ENCODE peak calls at places on chromosomes 2 and 18, in five cellular contexts. One of them, this sample, is unnamed.
A peak's percentile ranks its signal among the peaks of the same experiment; 100 is the strongest.

GRCh38 chr2:133365117-133365516 is 203.1 kb downstream of the NCKAP5 start:
- DNase-seq in GM23248: peak; percentile 30
- DNase-seq in stomach: no peak
- DNase-seq in HS-5: no peak
- DNase-seq in suprapubic skin: no peak
- DNase-seq in this sample: no peak

GRCh38 chr2:222410534-222410933 is 13.8 kb upstream of the SGPP2 start:
- DNase-seq in stomach: no peak
- DNase-seq in suprapubic skin: no peak
- DNase-seq in GM23248: no peak
- DNase-seq in HS-5: no peak
- DNase-seq in this sample: no peak

GRCh38 chr2:74935883-74936483 is 22.5 kb upstream of the POLE4 start:
- DNase-seq in suprapubic skin: no peak
- DNase-seq in stomach: no peak
- DNase-seq in GM23248: peak; percentile 15
- DNase-seq in HS-5: no peak
- DNase-seq in this sample: no peak

GRCh38 chr18:25052426-25052825 is 299.5 kb downstream of the ZNF521 start:
- DNase-seq in suprapubic skin: no peak
- DNase-seq in GM23248: no peak
- DNase-seq in HS-5: no peak
- DNase-seq in stomach: no peak
- DNase-seq in this sample: no peak

GRCh38 chr2:113806217-113806913 is 49.9 kb upstream of the SLC35F5 start:
- DNase-seq in GM23248: no peak
- DNase-seq in stomach: no peak
- DNase-seq in HS-5: no peak
- DNase-seq in suprapubic skin: no peak
- DNase-seq in this sample: no peak

GRCh38 chr2:39787123-39787522 is 8.1 kb upstream of the THUMPD2 start:
- DNase-seq in suprapubic skin: no peak
- DNase-seq in GM23248: no peak
- DNase-seq in HS-5: no peak
- DNase-seq in stomach: no peak
- DNase-seq in this sample: no peak

GRCh38 chr2:120177011-120177621 is 46.1 kb downstream of the TMEM185B start:
- DNase-seq in GM23248: no peak
- DNase-seq in stomach: peak; percentile 47
- DNase-seq in suprapubic skin: no peak
- DNase-seq in HS-5: no peak
- DNase-seq in this sample: peak; percentile 74

GRCh38 chr18:33146009-33146408 is 294.5 kb downstream of the CCDC178 start:
- DNase-seq in stomach: no peak
- DNase-seq in HS-5: no peak
- DNase-seq in suprapubic skin: no peak
- DNase-seq in GM23248: no peak
- DNase-seq in this sample: no peak

GRCh38 chr18:67545681-67546080 is 29.2 kb upstream of the DSEL start:
- DNase-seq in HS-5: no peak
- DNase-seq in GM23248: no peak
- DNase-seq in stomach: no peak
- DNase-seq in suprapubic skin: no peak
- DNase-seq in this sample: no peak

GRCh38 chr18:12599543-12599942 is 58.4 kb downstream of the SPIRE1 start:
- DNase-seq in HS-5: no peak
- DNase-seq in GM23248: peak; percentile 13
- DNase-seq in stomach: no peak
- DNase-seq in suprapubic skin: no peak
- DNase-seq in this sample: no peak

GRCh38 chr18:42611134-42611533 is 504.4 kb downstream of the RIT2 start:
- DNase-seq in stomach: no peak
- DNase-seq in suprapubic skin: no peak
- DNase-seq in HS-5: no peak
- DNase-seq in GM23248: no peak
- DNase-seq in this sample: no peak

GRCh38 chr2:157256621-157257020 is 884 bp upstream of the GALNT5 start:
- DNase-seq in stomach: no peak
- DNase-seq in HS-5: no peak
- DNase-seq in suprapubic skin: no peak
- DNase-seq in GM23248: peak; percentile 50
- DNase-seq in this sample: no peak

GRCh38 chr2:120470041-120470716 is 124.2 kb downstream of the INHBB start:
- DNase-seq in GM23248: peak; percentile 99
- DNase-seq in stomach: peak; percentile 85
- DNase-seq in HS-5: peak; percentile 91
- DNase-seq in suprapubic skin: peak; percentile 93
- DNase-seq in this sample: peak; percentile 86

GRCh38 chr18:23623040-23623439 is 36.7 kb upstream of the NPC1 start:
- DNase-seq in GM23248: no peak
- DNase-seq in stomach: no peak
- DNase-seq in HS-5: no peak
- DNase-seq in suprapubic skin: no peak
- DNase-seq in this sample: no peak

GRCh38 chr2:69345434-69345833 is 41.6 kb downstream of the GFPT1 start:
- DNase-seq in suprapubic skin: no peak
- DNase-seq in stomach: no peak
- DNase-seq in HS-5: no peak
- DNase-seq in GM23248: peak; percentile 24
- DNase-seq in this sample: no peak

GRCh38 chr2:74549685-74549971 is 4.1 kb downstream of the LOXL3 start:
- DNase-seq in HS-5: no peak
- DNase-seq in suprapubic skin: no peak
- DNase-seq in stomach: no peak
- DNase-seq in GM23248: peak; percentile 20
- DNase-seq in this sample: no peak

GRCh38 chr18:55857961-55858360 is 270.0 kb upstream of the TCF4 start:
- DNase-seq in GM23248: no peak
- DNase-seq in HS-5: no peak
- DNase-seq in stomach: no peak
- DNase-seq in suprapubic skin: no peak
- DNase-seq in this sample: no peak

GRCh38 chr2:216210711-216211131 is 101.6 kb downstream of the XRCC5 start:
- DNase-seq in HS-5: no peak
- DNase-seq in suprapubic skin: no peak
- DNase-seq in GM23248: peak; percentile 73
- DNase-seq in stomach: no peak
- DNase-seq in this sample: no peak

GRCh38 chr2:46428911-46429436 is 50.4 kb upstream of the TMEM247 start:
- DNase-seq in stomach: no peak
- DNase-seq in GM23248: no peak
- DNase-seq in suprapubic skin: no peak
- DNase-seq in HS-5: no peak
- DNase-seq in this sample: no peak